ENCODE peak calls at places on chromosomes 6 and 20, in seven cellular contexts. V, Q, M, J, T, X and A are unnamed samples.

GRCh38 chr20:43558412-43559146 is at the start of gene SGK2:
- DNase-seq in V (peak; percentile 87), Q (no peak), M (peak; percentile 96), J (peak; percentile 67), T (no peak), X (no peak), A (peak; percentile 88)

GRCh38 chr6:147618457-147618856 is 110.0 kb downstream of the SAMD5 start:
- DNase-seq in V (no peak), Q (no peak), M (no peak), J (no peak), T (no peak), X (no peak), A (no peak)

GRCh38 chr6:25660512-25660911 is 8.5 kb downstream of the SCGN start:
- DNase-seq in V (peak; percentile 76), Q (no peak), M (no peak), J (peak; percentile 57), T (no peak), X (no peak), A (peak; percentile 20)

GRCh38 chr20:62804021-62804631 is 509 bp upstream of the OGFR start:
- DNase-seq in V (no peak), Q (no peak), M (no peak), J (no peak), T (no peak), X (no peak), A (no peak)

GRCh38 chr6:170206931-170207431 is 83.9 kb downstream of the DLL1 start:
- DNase-seq in V (no peak), Q (no peak), M (peak; percentile 41), J (peak; percentile 34), T (no peak), X (no peak), A (no peak)

GRCh38 chr20:46455729-46456128 is 49.3 kb upstream of the ELMO2 start:
- DNase-seq in V (no peak), Q (no peak), M (no peak), J (no peak), T (no peak), X (no peak), A (no peak)

GRCh38 chr6:140366991-140367390 is 992.5 kb upstream of the CITED2 start:
- DNase-seq in V (no peak), Q (no peak), M (no peak), J (no peak), T (no peak), X (no peak), A (no peak)

GRCh38 chr6:148969679-148970078 is 222.8 kb downstream of the UST start:
- DNase-seq in V (no peak), Q (no peak), M (no peak), J (no peak), T (no peak), X (peak; percentile 83), A (peak; percentile 13)

GRCh38 chr6:451336-451735 is 59.8 kb downstream of the IRF4 start:
- DNase-seq in V (no peak), Q (no peak), M (no peak), J (no peak), T (no peak), X (no peak), A (no peak)

GRCh38 chr6:7166410-7167293 is 58.9 kb downstream of the RREB1 start:
- DNase-seq in V (no peak), Q (no peak), M (peak; percentile 82), J (peak; percentile 53), T (no peak), X (no peak), A (no peak)

GRCh38 chr6:47044418-47044817 is 2.3 kb upstream of the ADGRF1 start:
- DNase-seq in V (peak; percentile 67), Q (no peak), M (no peak), J (no peak), T (no peak), X (no peak), A (no peak)

GRCh38 chr6:138520463-138520862 is 21.2 kb upstream of the NHSL1 start:
- DNase-seq in V (no peak), Q (no peak), M (no peak), J (no peak), T (no peak), X (no peak), A (no peak)

GRCh38 chr20:62420846-62421715 is 6.3 kb downstream of the RBBP8NL start:
- DNase-seq in V (no peak), Q (no peak), M (no peak), J (no peak), T (no peak), X (no peak), A (no peak)

GRCh38 chr6:101458341-101458740 is 64.8 kb downstream of the GRIK2 start:
- DNase-seq in V (no peak), Q (no peak), M (no peak), J (no peak), T (no peak), X (no peak), A (no peak)

GRCh38 chr20:19952392-19952791 is 64.8 kb upstream of the NAA20 start:
- DNase-seq in V (no peak), Q (no peak), M (no peak), J (no peak), T (no peak), X (no peak), A (no peak)

GRCh38 chr6:25951296-25952032 is 11.1 kb upstream of the TRIM38 start:
- DNase-seq in V (no peak), Q (no peak), M (no peak), J (no peak), T (no peak), X (no peak), A (no peak)

GRCh38 chr20:50192364-50193168 is 1.9 kb downstream of the CEBPB start:
- DNase-seq in V (peak; percentile 92), Q (peak; percentile 73), M (peak; percentile 63), J (peak; percentile 94), T (peak; percentile 88), X (peak; percentile 91), A (peak; percentile 92)

GRCh38 chr20:24911461-24911860 is 37.6 kb upstream of the CST7 start:
- DNase-seq in V (no peak), Q (no peak), M (no peak), J (no peak), T (no peak), X (no peak), A (no peak)

GRCh38 chr6:129969064-129969463 is 49.3 kb upstream of the L3MBTL3 start:
- DNase-seq in V (no peak), Q (no peak), M (no peak), J (no peak), T (no peak), X (no peak), A (no peak)

DNA sequence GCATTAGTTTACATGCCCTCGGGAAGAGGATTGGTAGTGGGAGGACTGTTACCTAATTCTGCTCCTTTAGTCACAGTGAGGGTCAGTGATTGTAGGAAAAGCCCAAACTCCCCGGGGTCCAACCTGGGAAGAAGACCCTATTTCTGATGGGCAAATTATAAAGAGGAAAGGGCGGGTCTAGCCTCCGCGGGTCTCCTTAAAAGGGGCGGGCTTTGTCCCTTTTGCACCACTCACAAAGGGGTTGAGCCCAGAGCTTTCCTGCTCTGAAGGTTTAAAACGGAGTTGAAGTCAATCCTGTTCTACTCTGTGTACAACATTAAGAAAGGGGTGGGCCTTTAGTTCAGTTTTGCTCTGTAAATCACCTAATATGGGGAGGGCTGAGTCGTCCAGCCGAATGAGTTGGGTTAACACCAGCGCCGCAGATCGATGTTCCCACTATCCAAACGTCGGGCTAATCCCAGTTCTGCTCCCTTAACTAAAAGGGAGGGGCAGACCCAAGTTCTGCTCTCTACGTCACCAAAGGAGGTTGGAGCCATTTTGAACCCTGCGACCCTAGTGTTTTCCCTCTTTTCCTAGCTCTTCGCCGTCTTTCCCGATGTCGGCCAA is 920 bp upstream of the RNF5 start:
- DNase-seq in V (no peak), Q (no peak), M (no peak), J (no peak), T (no peak), X (no peak), A (no peak)
- TF ChIP-seq POLR2A in V (peak; percentile 47), Q (peak; percentile 38), M (peak; percentile 35), J (peak; percentile 40), T (peak; percentile 53), X (no peak), A (peak; percentile 35)

GRCh38 chr6:153814136-153814535 is 224.9 kb upstream of the OPRM1 start:
- DNase-seq in V (no peak), Q (no peak), M (no peak), J (no peak), T (no peak), X (no peak), A (no peak)
- TF ChIP-seq CTCF in V (no peak), Q (no peak), M (no peak), J (no peak), T (no peak), X (no peak), A (no peak)

GRCh38 chr6:159761873-159762680 is at the start of gene ACAT2:
- DNase-seq in V (peak; percentile 92), Q (peak; percentile 93), M (peak; percentile 98), J (peak; percentile 98), T (peak; percentile 96), X (peak; percentile 98), A (peak; percentile 95)
- TF ChIP-seq POLR2A in V (peak; percentile 70), Q (peak; percentile 81), M (peak; percentile 79), J (peak; percentile 70), T (peak; percentile 69), X (no peak), A (peak; percentile 74)

GRCh38 chr6:17035257-17035757 is 66.5 kb upstream of the STMND1 start:
- DNase-seq in V (no peak), Q (no peak), M (no peak), J (no peak), T (no peak), X (no peak), A (no peak)

GRCh38 chr6:17027441-17027840 is 74.4 kb upstream of the STMND1 start:
- DNase-seq in V (no peak), Q (no peak), M (no peak), J (no peak), T (no peak), X (no peak), A (no peak)

GRCh38 chr6:17032595-17033591 is 69.0 kb upstream of the STMND1 start:
- DNase-seq in V (peak; percentile 40), Q (peak; percentile 65), M (peak; percentile 52), J (peak; percentile 89), T (peak; percentile 54), X (peak; percentile 88), A (peak; percentile 85)

GRCh38 chr6:17035994-17036393 is 65.9 kb upstream of the STMND1 start:
- DNase-seq in V (no peak), Q (no peak), M (no peak), J (no peak), T (no peak), X (no peak), A (no peak)

DNA sequence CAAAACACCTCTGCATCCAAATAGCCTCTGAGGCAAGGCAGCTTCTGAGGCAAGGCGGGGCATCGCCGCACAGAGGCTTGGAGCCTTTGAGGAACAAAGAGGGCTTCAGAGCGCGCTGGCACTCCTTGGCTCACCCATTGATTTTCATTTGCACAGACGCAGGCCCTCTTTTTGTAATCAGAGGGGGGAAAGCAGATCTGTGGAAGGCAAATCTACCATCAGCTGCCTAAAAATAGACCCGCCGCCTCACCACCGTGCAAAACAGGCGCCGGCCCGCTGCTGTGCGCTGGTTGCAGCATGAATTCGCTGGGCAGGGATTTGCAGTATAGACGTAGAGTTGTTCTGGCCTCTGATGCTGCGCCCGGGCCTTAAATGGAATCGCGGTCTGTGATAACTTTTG is 69.9 kb upstream of the STMND1 start:
- DNase-seq in V (no peak), Q (no peak), M (no peak), J (no peak), T (no peak), X (no peak), A (no peak)
- TF ChIP-seq CTCF in V (no peak), Q (no peak), M (no peak), J (no peak), T (no peak), X (no peak), A (no peak)

GRCh38 chr6:88963139-88964090 is at the start of gene RNGTT:
- DNase-seq in V (peak; percentile 95), Q (peak; percentile 97), M (peak; percentile 100), J (peak; percentile 99), T (peak; percentile 99), X (peak; percentile 99), A (peak; percentile 99)
- TF ChIP-seq POLR2A in V (peak; percentile 54), Q (peak; percentile 47), M (peak; percentile 55), J (peak; percentile 60), T (no peak), X (no peak), A (peak; percentile 76)